ENCODE peak calls at places on chromosomes 2 and 18, in six cellular contexts. One of them, this sample, is unnamed.

GRCh38 chr2:120344214-120344990 is 1.5 kb upstream of the INHBB start:
- DNase-seq in mammary epithelial cell: no peak
- DNase-seq in adrenal gland: no peak
- DNase-seq in HepG2: no peak
- DNase-seq in fibroblast of lung: peak; percentile 8
- DNase-seq in aorta: peak; percentile 55
- DNase-seq in this sample: no peak

GRCh38 chr2:39311469-39311868 is 67.7 kb upstream of the CDKL4 start:
- DNase-seq in mammary epithelial cell: no peak
- DNase-seq in adrenal gland: no peak
- DNase-seq in HepG2: no peak
- DNase-seq in fibroblast of lung: no peak
- DNase-seq in aorta: no peak
- DNase-seq in this sample: no peak

GRCh38 chr2:71546777-71547281 is 93.5 kb downstream of the DYSF start:
- DNase-seq in mammary epithelial cell: no peak
- DNase-seq in adrenal gland: no peak
- DNase-seq in HepG2: peak; percentile 18
- DNase-seq in fibroblast of lung: no peak
- DNase-seq in aorta: peak; percentile 33
- DNase-seq in this sample: no peak

GRCh38 chr2:17933251-17933650 is 54.8 kb downstream of the KCNS3 start:
- DNase-seq in mammary epithelial cell: no peak
- DNase-seq in adrenal gland: no peak
- DNase-seq in HepG2: no peak
- DNase-seq in fibroblast of lung: no peak
- DNase-seq in aorta: no peak
- DNase-seq in this sample: no peak

GRCh38 chr18:5294618-5295230 is 802 bp downstream of the ZBTB14 start:
- DNase-seq in mammary epithelial cell: peak; percentile 47
- DNase-seq in adrenal gland: peak; percentile 57
- DNase-seq in HepG2: peak; percentile 27
- DNase-seq in fibroblast of lung: peak; percentile 66
- DNase-seq in aorta: peak; percentile 79
- DNase-seq in this sample: peak; percentile 63

GRCh38 chr18:8163287-8163959 is 445.8 kb upstream of the RAB12 start:
- DNase-seq in mammary epithelial cell: no peak
- DNase-seq in adrenal gland: no peak
- DNase-seq in HepG2: no peak
- DNase-seq in fibroblast of lung: no peak
- DNase-seq in aorta: no peak
- DNase-seq in this sample: no peak

GRCh38 chr2:9497017-9497416 is 22.7 kb downstream of the IAH1 start:
- DNase-seq in mammary epithelial cell: peak; percentile 46
- DNase-seq in adrenal gland: no peak
- DNase-seq in HepG2: no peak
- DNase-seq in fibroblast of lung: no peak
- DNase-seq in aorta: no peak
- DNase-seq in this sample: no peak

GRCh38 chr2:233131991-233132390 is 71.8 kb downstream of the INPP5D start:
- DNase-seq in mammary epithelial cell: no peak
- DNase-seq in adrenal gland: no peak
- DNase-seq in HepG2: no peak
- DNase-seq in fibroblast of lung: peak; percentile 5
- DNase-seq in aorta: no peak
- DNase-seq in this sample: no peak

GRCh38 chr2:234839285-234839684 is 112.5 kb upstream of the SH3BP4 start:
- DNase-seq in mammary epithelial cell: no peak
- DNase-seq in adrenal gland: no peak
- DNase-seq in HepG2: peak; percentile 64
- DNase-seq in fibroblast of lung: peak; percentile 56
- DNase-seq in aorta: no peak
- DNase-seq in this sample: no peak

GRCh38 chr2:4973973-4974372 is 718.2 kb upstream of the SOX11 start:
- DNase-seq in mammary epithelial cell: no peak
- DNase-seq in adrenal gland: no peak
- DNase-seq in HepG2: no peak
- DNase-seq in fibroblast of lung: no peak
- DNase-seq in aorta: no peak
- DNase-seq in this sample: no peak

GRCh38 chr18:58887613-58887963 is 22.9 kb downstream of the ZNF532 start:
- DNase-seq in mammary epithelial cell: peak; percentile 91
- DNase-seq in adrenal gland: peak; percentile 56
- DNase-seq in HepG2: no peak
- DNase-seq in fibroblast of lung: peak; percentile 88
- DNase-seq in aorta: peak; percentile 90
- DNase-seq in this sample: peak; percentile 78

GRCh38 chr2:232979871-232980461 is 33.1 kb downstream of the NGEF start:
- DNase-seq in mammary epithelial cell: peak; percentile 55
- DNase-seq in adrenal gland: peak; percentile 87
- DNase-seq in HepG2: peak; percentile 27
- DNase-seq in fibroblast of lung: peak; percentile 83
- DNase-seq in aorta: no peak
- DNase-seq in this sample: no peak

GRCh38 chr18:48356909-48357631 is 52.1 kb downstream of the ZBTB7C start:
- DNase-seq in mammary epithelial cell: no peak
- DNase-seq in adrenal gland: no peak
- DNase-seq in HepG2: no peak
- DNase-seq in fibroblast of lung: no peak
- DNase-seq in aorta: no peak
- DNase-seq in this sample: no peak

GRCh38 chr2:54306561-54306960 is 50.5 kb upstream of the TSPYL6 start:
- DNase-seq in mammary epithelial cell: peak; percentile 76
- DNase-seq in adrenal gland: no peak
- DNase-seq in HepG2: no peak
- DNase-seq in fibroblast of lung: peak; percentile 88
- DNase-seq in aorta: no peak
- DNase-seq in this sample: no peak

GRCh38 chr2:181683518-181684453 is 3.5 kb upstream of the NEUROD1 start:
- DNase-seq in mammary epithelial cell: peak; percentile 32
- DNase-seq in adrenal gland: no peak
- DNase-seq in HepG2: no peak
- DNase-seq in fibroblast of lung: peak; percentile 21
- DNase-seq in aorta: no peak
- DNase-seq in this sample: no peak

GRCh38 chr18:80190311-80190710 is 57.0 kb downstream of the PARD6G start:
- DNase-seq in mammary epithelial cell: no peak
- DNase-seq in adrenal gland: no peak
- DNase-seq in HepG2: no peak
- DNase-seq in fibroblast of lung: no peak
- DNase-seq in aorta: no peak
- DNase-seq in this sample: no peak

GRCh38 chr18:14961991-14962390 is 214.0 kb downstream of the ANKRD30B start:
- DNase-seq in mammary epithelial cell: no peak
- DNase-seq in adrenal gland: no peak
- DNase-seq in HepG2: no peak
- DNase-seq in fibroblast of lung: no peak
- DNase-seq in aorta: no peak
- DNase-seq in this sample: peak; percentile 41

GRCh38 chr18:14958701-14959100 is 210.7 kb downstream of the ANKRD30B start:
- DNase-seq in mammary epithelial cell: no peak
- DNase-seq in adrenal gland: no peak
- DNase-seq in HepG2: no peak
- DNase-seq in fibroblast of lung: no peak
- DNase-seq in aorta: no peak
- DNase-seq in this sample: no peak

GRCh38 chr18:14962626-14963025 is 214.7 kb downstream of the ANKRD30B start:
- DNase-seq in mammary epithelial cell: no peak
- DNase-seq in adrenal gland: no peak
- DNase-seq in HepG2: no peak
- DNase-seq in fibroblast of lung: no peak
- DNase-seq in aorta: no peak
- DNase-seq in this sample: no peak

GRCh38 chr18:14963246-14963645 is 215.3 kb downstream of the ANKRD30B start:
- DNase-seq in mammary epithelial cell: no peak
- DNase-seq in adrenal gland: no peak
- DNase-seq in HepG2: no peak
- DNase-seq in fibroblast of lung: no peak
- DNase-seq in aorta: no peak
- DNase-seq in this sample: no peak

DNA sequence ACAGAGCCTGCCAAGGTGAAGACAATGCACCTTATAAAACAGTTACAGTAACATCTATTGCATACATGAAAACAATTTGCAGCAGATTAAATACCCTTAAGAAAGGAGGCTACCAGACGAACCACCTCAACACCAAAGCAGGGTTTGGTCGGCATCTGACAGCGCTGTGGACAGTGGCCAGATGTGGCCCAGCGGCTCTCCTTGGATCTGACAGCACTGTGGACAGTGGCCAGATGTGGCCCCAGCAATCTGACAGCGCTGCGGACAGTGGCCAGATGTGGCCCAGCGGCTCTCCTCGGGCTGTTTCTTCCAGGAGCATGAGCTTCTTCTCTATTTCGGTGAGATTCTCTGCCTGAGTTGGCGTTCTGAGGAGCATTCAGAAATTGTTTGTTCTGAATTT is 211.6 kb downstream of the ANKRD30B start:
- DNase-seq in mammary epithelial cell: no peak
- DNase-seq in adrenal gland: no peak
- DNase-seq in HepG2: no peak
- DNase-seq in fibroblast of lung: no peak
- DNase-seq in aorta: no peak
- DNase-seq in this sample: no peak
- H3K9me3 ChIP-seq in mammary epithelial cell: peaks cover 3% of the 10 kb centered on the region
- H3K9me3 ChIP-seq in adrenal gland: peaks cover 3% of the 10 kb centered on the region
- H3K9me3 ChIP-seq in HepG2: no peaks in the 10 kb centered on the region
- H3K9me3 ChIP-seq in fibroblast of lung: no peaks in the 10 kb centered on the region
- H3K9me3 ChIP-seq in aorta: peaks cover 1% of the 10 kb centered on the region
- H3K9me3 ChIP-seq in this sample: no peaks in the 10 kb centered on the region

DNA sequence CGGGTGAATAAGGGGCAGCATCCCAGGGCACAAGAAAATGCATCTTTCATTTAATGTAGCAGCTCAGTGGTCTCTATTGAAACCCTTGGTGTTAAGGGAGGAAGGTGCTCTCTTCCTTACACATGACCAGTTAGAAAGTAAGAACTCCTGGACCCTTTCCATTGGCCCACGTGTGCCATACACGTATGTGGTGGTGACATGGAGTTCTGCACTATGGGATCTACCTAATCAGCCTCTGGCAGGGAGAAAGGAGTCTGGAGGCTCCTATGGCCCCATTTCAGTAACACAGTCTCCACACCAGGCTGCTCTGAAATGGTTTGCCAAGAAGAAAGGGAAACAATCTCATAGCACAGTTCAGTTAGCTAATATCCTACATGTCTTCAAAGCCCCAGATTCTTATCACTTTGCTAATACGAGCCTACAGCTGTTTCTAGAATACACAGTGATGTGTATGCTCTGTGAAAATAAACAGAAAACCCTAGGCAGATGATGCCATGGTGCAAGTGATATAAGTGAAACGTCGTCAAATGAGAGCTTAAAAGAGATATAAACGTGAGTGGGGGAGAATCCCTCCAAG is 7.0 kb downstream of the EFEMP1 start:
- DNase-seq in mammary epithelial cell: no peak
- DNase-seq in adrenal gland: no peak
- DNase-seq in HepG2: no peak
- DNase-seq in fibroblast of lung: peak; percentile 62
- DNase-seq in aorta: no peak
- DNase-seq in this sample: peak; percentile 80
- H3K9me3 ChIP-seq in mammary epithelial cell: no peaks in the 10 kb centered on the region
- H3K9me3 ChIP-seq in adrenal gland: no peaks in the 10 kb centered on the region
- H3K9me3 ChIP-seq in HepG2: no peaks in the 10 kb centered on the region
- H3K9me3 ChIP-seq in fibroblast of lung: no peaks in the 10 kb centered on the region
- H3K9me3 ChIP-seq in aorta: no peaks in the 10 kb centered on the region
- H3K9me3 ChIP-seq in this sample: no peaks in the 10 kb centered on the region

GRCh38 chr2:210818473-210818872 is 262.1 kb downstream of the CPS1 start:
- DNase-seq in mammary epithelial cell: peak; percentile 9
- DNase-seq in adrenal gland: no peak
- DNase-seq in HepG2: peak; percentile 19
- DNase-seq in fibroblast of lung: no peak
- DNase-seq in aorta: no peak
- DNase-seq in this sample: no peak
- H3K9me3 ChIP-seq in mammary epithelial cell: no peaks in the 10 kb centered on the region
- H3K9me3 ChIP-seq in adrenal gland: no peaks in the 10 kb centered on the region
- H3K9me3 ChIP-seq in HepG2: no peaks in the 10 kb centered on the region
- H3K9me3 ChIP-seq in fibroblast of lung: no peaks in the 10 kb centered on the region
- H3K9me3 ChIP-seq in aorta: peaks cover 2% of the 10 kb centered on the region
- H3K9me3 ChIP-seq in this sample: no peaks in the 10 kb centered on the region

DNA sequence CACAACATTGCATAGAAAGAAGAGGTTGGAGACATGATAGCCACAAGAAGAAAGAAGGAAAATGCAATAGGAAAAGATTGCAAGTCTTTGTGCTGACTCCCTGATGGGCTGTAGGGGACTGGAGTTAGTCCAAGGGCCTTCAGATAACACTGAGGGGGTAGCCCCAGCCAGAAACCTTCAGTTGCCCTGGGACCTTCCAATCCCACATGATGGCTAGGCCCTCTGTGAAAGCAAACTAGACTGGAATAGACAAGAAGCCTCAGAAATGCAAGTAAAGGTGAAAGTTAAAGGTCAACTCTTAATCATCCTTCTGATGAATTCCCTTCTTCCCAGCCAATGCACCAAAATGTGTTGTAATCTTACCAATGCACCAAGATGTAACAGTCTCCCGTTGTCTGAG is 19.2 kb downstream of the CMPK2 start:
- DNase-seq in mammary epithelial cell: no peak
- DNase-seq in adrenal gland: no peak
- DNase-seq in HepG2: no peak
- DNase-seq in fibroblast of lung: no peak
- DNase-seq in aorta: no peak
- DNase-seq in this sample: no peak
- H3K9me3 ChIP-seq in mammary epithelial cell: peaks cover 37% of the 10 kb centered on the region
- H3K9me3 ChIP-seq in adrenal gland: peaks cover 70% of the 10 kb centered on the region
- H3K9me3 ChIP-seq in HepG2: peaks cover 75% of the 10 kb centered on the region
- H3K9me3 ChIP-seq in fibroblast of lung: no peaks in the 10 kb centered on the region
- H3K9me3 ChIP-seq in aorta: peaks cover 19% of the 10 kb centered on the region
- H3K9me3 ChIP-seq in this sample: peaks cover 4% of the 10 kb centered on the region

DNA sequence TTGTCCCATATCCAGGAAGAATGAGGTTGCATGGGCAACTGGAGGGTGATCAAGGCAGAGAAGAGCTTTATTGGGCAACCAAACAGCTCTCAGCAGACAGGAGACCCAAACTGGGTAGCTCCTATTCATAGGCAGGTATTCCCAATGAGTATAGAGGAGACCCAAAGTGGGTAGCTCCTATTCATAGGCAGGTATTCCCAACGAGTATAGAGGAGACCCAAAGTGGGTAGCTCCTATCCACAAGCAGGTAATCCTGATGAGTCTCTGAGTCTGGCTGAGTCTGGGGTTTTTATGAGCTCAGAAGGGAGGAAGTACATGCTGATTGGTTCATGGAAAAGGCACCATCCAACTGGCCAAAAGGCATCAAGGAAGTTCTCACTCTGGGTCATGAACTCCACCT is 5.3 kb upstream of the GORASP2 start:
- DNase-seq in mammary epithelial cell: no peak
- DNase-seq in adrenal gland: no peak
- DNase-seq in HepG2: no peak
- DNase-seq in fibroblast of lung: no peak
- DNase-seq in aorta: no peak
- DNase-seq in this sample: no peak
- H3K9me3 ChIP-seq in mammary epithelial cell: peaks cover 3% of the 10 kb centered on the region
- H3K9me3 ChIP-seq in adrenal gland: no peaks in the 10 kb centered on the region
- H3K9me3 ChIP-seq in HepG2: no peaks in the 10 kb centered on the region
- H3K9me3 ChIP-seq in fibroblast of lung: no peaks in the 10 kb centered on the region
- H3K9me3 ChIP-seq in aorta: no peaks in the 10 kb centered on the region
- H3K9me3 ChIP-seq in this sample: no peaks in the 10 kb centered on the region